ENCODE peak calls at places on chromosomes 5 and 9, in eight cellular contexts. One of them, this sample, is unnamed.

GRCh38 chr5:157280927-157281326 is 15.0 kb downstream of the CYFIP2 start:
- DNase-seq in fibroblast of mammary gland: peak
- DNase-seq in GM12864: no peak
- DNase-seq in lung: no peak
- DNase-seq in BE2C: no peak
- DNase-seq in iPS DF 6.9: no peak
- DNase-seq in heart right ventricle: no peak
- DNase-seq in cardiac muscle cell: peak
- DNase-seq in this sample: no peak

GRCh38 chr9:32545884-32546283 is 6.2 kb upstream of the SMIM27 start:
- DNase-seq in fibroblast of mammary gland: no peak
- DNase-seq in GM12864: no peak
- DNase-seq in lung: no peak
- DNase-seq in BE2C: no peak
- DNase-seq in iPS DF 6.9: no peak
- DNase-seq in heart right ventricle: no peak
- DNase-seq in cardiac muscle cell: no peak
- DNase-seq in this sample: no peak

GRCh38 chr5:166781729-166782128 is 1509.7 kb upstream of the WWC1 start:
- DNase-seq in fibroblast of mammary gland: no peak
- DNase-seq in GM12864: no peak
- DNase-seq in lung: no peak
- DNase-seq in BE2C: no peak
- DNase-seq in iPS DF 6.9: peak
- DNase-seq in heart right ventricle: no peak
- DNase-seq in cardiac muscle cell: peak
- DNase-seq in this sample: no peak

GRCh38 chr9:137621131-137621757 is 2.4 kb downstream of the EHMT1 start:
- DNase-seq in fibroblast of mammary gland: peak
- DNase-seq in GM12864: no peak
- DNase-seq in lung: no peak
- DNase-seq in BE2C: peak
- DNase-seq in iPS DF 6.9: no peak
- DNase-seq in heart right ventricle: no peak
- DNase-seq in cardiac muscle cell: peak
- DNase-seq in this sample: peak

GRCh38 chr9:81559197-81559596 is 130.2 kb downstream of the TLE1 start:
- DNase-seq in fibroblast of mammary gland: no peak
- DNase-seq in GM12864: no peak
- DNase-seq in lung: no peak
- DNase-seq in BE2C: no peak
- DNase-seq in iPS DF 6.9: no peak
- DNase-seq in heart right ventricle: no peak
- DNase-seq in cardiac muscle cell: no peak
- DNase-seq in this sample: no peak

GRCh38 chr9:79127661-79128060 is 444.1 kb upstream of the TLE4 start:
- DNase-seq in fibroblast of mammary gland: no peak
- DNase-seq in GM12864: no peak
- DNase-seq in lung: no peak
- DNase-seq in BE2C: no peak
- DNase-seq in iPS DF 6.9: no peak
- DNase-seq in heart right ventricle: no peak
- DNase-seq in cardiac muscle cell: no peak
- DNase-seq in this sample: no peak

GRCh38 chr5:92758552-92758951 is 822.5 kb downstream of the NR2F1-AS1 start:
- DNase-seq in fibroblast of mammary gland: peak
- DNase-seq in GM12864: no peak
- DNase-seq in lung: no peak
- DNase-seq in BE2C: no peak
- DNase-seq in iPS DF 6.9: no peak
- DNase-seq in heart right ventricle: no peak
- DNase-seq in cardiac muscle cell: peak
- DNase-seq in this sample: no peak

GRCh38 chr9:129513282-129513681 is 107.6 kb downstream of the C9orf50 start:
- DNase-seq in fibroblast of mammary gland: no peak
- DNase-seq in GM12864: no peak
- DNase-seq in lung: no peak
- DNase-seq in BE2C: no peak
- DNase-seq in iPS DF 6.9: no peak
- DNase-seq in heart right ventricle: no peak
- DNase-seq in cardiac muscle cell: no peak
- DNase-seq in this sample: no peak

GRCh38 chr5:180289966-180290365 is 1.9 kb downstream of the MAPK9 start:
- DNase-seq in fibroblast of mammary gland: no peak
- DNase-seq in GM12864: no peak
- DNase-seq in lung: no peak
- DNase-seq in BE2C: no peak
- DNase-seq in iPS DF 6.9: no peak
- DNase-seq in heart right ventricle: no peak
- DNase-seq in cardiac muscle cell: no peak
- DNase-seq in this sample: no peak

GRCh38 chr5:38615042-38615441 is 58.6 kb upstream of the LIFR start:
- DNase-seq in fibroblast of mammary gland: no peak
- DNase-seq in GM12864: no peak
- DNase-seq in lung: no peak
- DNase-seq in BE2C: no peak
- DNase-seq in iPS DF 6.9: no peak
- DNase-seq in heart right ventricle: no peak
- DNase-seq in cardiac muscle cell: no peak
- DNase-seq in this sample: no peak

GRCh38 chr9:137314561-137315560 is 12.8 kb upstream of the NRARP start:
- DNase-seq in fibroblast of mammary gland: no peak
- DNase-seq in GM12864: no peak
- DNase-seq in lung: no peak
- DNase-seq in BE2C: peak
- DNase-seq in iPS DF 6.9: no peak
- DNase-seq in heart right ventricle: peak
- DNase-seq in cardiac muscle cell: no peak
- DNase-seq in this sample: no peak

GRCh38 chr5:72268753-72269410 is 51.2 kb downstream of the MRPS27 start:
- DNase-seq in fibroblast of mammary gland: peak
- DNase-seq in GM12864: peak
- DNase-seq in lung: peak
- DNase-seq in BE2C: peak
- DNase-seq in iPS DF 6.9: peak
- DNase-seq in heart right ventricle: no peak
- DNase-seq in cardiac muscle cell: peak
- DNase-seq in this sample: peak

GRCh38 chr5:79954620-79955019 is 36.4 kb downstream of the MTX3 start:
- DNase-seq in fibroblast of mammary gland: peak
- DNase-seq in GM12864: no peak
- DNase-seq in lung: no peak
- DNase-seq in BE2C: no peak
- DNase-seq in iPS DF 6.9: no peak
- DNase-seq in heart right ventricle: no peak
- DNase-seq in cardiac muscle cell: peak
- DNase-seq in this sample: no peak

GRCh38 chr5:175692996-175693700 is 35.3 kb downstream of the HRH2 start:
- DNase-seq in fibroblast of mammary gland: no peak
- DNase-seq in GM12864: no peak
- DNase-seq in lung: no peak
- DNase-seq in BE2C: no peak
- DNase-seq in iPS DF 6.9: no peak
- DNase-seq in heart right ventricle: no peak
- DNase-seq in cardiac muscle cell: no peak
- DNase-seq in this sample: no peak

GRCh38 chr5:71937906-71938698 is 169.2 kb upstream of the MAP1B start:
- DNase-seq in fibroblast of mammary gland: no peak
- DNase-seq in GM12864: no peak
- DNase-seq in lung: no peak
- DNase-seq in BE2C: no peak
- DNase-seq in iPS DF 6.9: no peak
- DNase-seq in heart right ventricle: no peak
- DNase-seq in cardiac muscle cell: no peak
- DNase-seq in this sample: peak

GRCh38 chr5:68287976-68288755 is 72.6 kb downstream of the PIK3R1 start:
- DNase-seq in fibroblast of mammary gland: peak
- DNase-seq in GM12864: peak
- DNase-seq in lung: peak
- DNase-seq in BE2C: peak
- DNase-seq in iPS DF 6.9: no peak
- DNase-seq in heart right ventricle: peak
- DNase-seq in cardiac muscle cell: peak
- DNase-seq in this sample: peak

GRCh38 chr9:99023831-99024230 is 80.1 kb downstream of the COL15A1 start:
- DNase-seq in fibroblast of mammary gland: peak
- DNase-seq in GM12864: no peak
- DNase-seq in lung: no peak
- DNase-seq in BE2C: peak
- DNase-seq in iPS DF 6.9: no peak
- DNase-seq in heart right ventricle: peak
- DNase-seq in cardiac muscle cell: peak
- DNase-seq in this sample: no peak

GRCh38 chr9:136488247-136489214 is 5.7 kb upstream of the SEC16A start:
- DNase-seq in fibroblast of mammary gland: peak
- DNase-seq in GM12864: no peak
- DNase-seq in lung: peak
- DNase-seq in BE2C: peak
- DNase-seq in iPS DF 6.9: peak
- DNase-seq in heart right ventricle: peak
- DNase-seq in cardiac muscle cell: peak
- DNase-seq in this sample: no peak

GRCh38 chr5:1751026-1751863 is 48.4 kb downstream of the MRPL36 start:
- DNase-seq in fibroblast of mammary gland: no peak
- DNase-seq in GM12864: no peak
- DNase-seq in lung: no peak
- DNase-seq in BE2C: no peak
- DNase-seq in iPS DF 6.9: no peak
- DNase-seq in heart right ventricle: no peak
- DNase-seq in cardiac muscle cell: no peak
- DNase-seq in this sample: no peak

GRCh38 chr9:36308281-36308680 is 50.0 kb upstream of the GNE start:
- DNase-seq in fibroblast of mammary gland: no peak
- DNase-seq in GM12864: no peak
- DNase-seq in lung: no peak
- DNase-seq in BE2C: no peak
- DNase-seq in iPS DF 6.9: no peak
- DNase-seq in heart right ventricle: no peak
- DNase-seq in cardiac muscle cell: no peak
- DNase-seq in this sample: no peak

GRCh38 chr5:83528439-83528769 is 56.9 kb downstream of the VCAN start:
- DNase-seq in fibroblast of mammary gland: no peak
- DNase-seq in GM12864: no peak
- DNase-seq in lung: no peak
- DNase-seq in BE2C: no peak
- DNase-seq in iPS DF 6.9: no peak
- DNase-seq in heart right ventricle: no peak
- DNase-seq in cardiac muscle cell: peak
- DNase-seq in this sample: no peak

GRCh38 chr5:172149073-172149472 is 39.0 kb downstream of the STK10 start:
- DNase-seq in fibroblast of mammary gland: peak
- DNase-seq in GM12864: no peak
- DNase-seq in lung: no peak
- DNase-seq in BE2C: no peak
- DNase-seq in iPS DF 6.9: no peak
- DNase-seq in heart right ventricle: no peak
- DNase-seq in cardiac muscle cell: peak
- DNase-seq in this sample: no peak

GRCh38 chr9:110266786-110267185 is 10.5 kb upstream of the TXN start:
- DNase-seq in fibroblast of mammary gland: no peak
- DNase-seq in GM12864: no peak
- DNase-seq in lung: no peak
- DNase-seq in BE2C: no peak
- DNase-seq in iPS DF 6.9: no peak
- DNase-seq in heart right ventricle: no peak
- DNase-seq in cardiac muscle cell: peak
- DNase-seq in this sample: no peak

GRCh38 chr9:131289301-131290038 is at the start of gene PLPP7:
- DNase-seq in fibroblast of mammary gland: peak
- DNase-seq in GM12864: no peak
- DNase-seq in lung: no peak
- DNase-seq in BE2C: peak
- DNase-seq in iPS DF 6.9: no peak
- DNase-seq in heart right ventricle: peak
- DNase-seq in cardiac muscle cell: peak
- DNase-seq in this sample: no peak

GRCh38 chr9:131292937-131293336 is 3.4 kb downstream of the PLPP7 start:
- DNase-seq in fibroblast of mammary gland: no peak
- DNase-seq in GM12864: no peak
- DNase-seq in lung: no peak
- DNase-seq in BE2C: no peak
- DNase-seq in iPS DF 6.9: no peak
- DNase-seq in heart right ventricle: no peak
- DNase-seq in cardiac muscle cell: no peak
- DNase-seq in this sample: no peak

GRCh38 chr9:131290039-131290766 is 680 bp downstream of the PLPP7 start:
- DNase-seq in fibroblast of mammary gland: no peak
- DNase-seq in GM12864: no peak
- DNase-seq in lung: no peak
- DNase-seq in BE2C: peak
- DNase-seq in iPS DF 6.9: no peak
- DNase-seq in heart right ventricle: no peak
- DNase-seq in cardiac muscle cell: no peak
- DNase-seq in this sample: no peak

GRCh38 chr9:131291795-131292315 is 2.3 kb downstream of the PLPP7 start:
- DNase-seq in fibroblast of mammary gland: no peak
- DNase-seq in GM12864: no peak
- DNase-seq in lung: no peak
- DNase-seq in BE2C: no peak
- DNase-seq in iPS DF 6.9: no peak
- DNase-seq in heart right ventricle: no peak
- DNase-seq in cardiac muscle cell: no peak
- DNase-seq in this sample: no peak

GRCh38 chr9:131290767-131291370 is 1.3 kb downstream of the PLPP7 start:
- DNase-seq in fibroblast of mammary gland: no peak
- DNase-seq in GM12864: no peak
- DNase-seq in lung: no peak
- DNase-seq in BE2C: no peak
- DNase-seq in iPS DF 6.9: no peak
- DNase-seq in heart right ventricle: no peak
- DNase-seq in cardiac muscle cell: no peak
- DNase-seq in this sample: no peak
- H3K4me3 ChIP-seq in fibroblast of mammary gland: peak
- H3K4me3 ChIP-seq in GM12864: no peak
- H3K4me3 ChIP-seq in lung: no peak
- H3K4me3 ChIP-seq in BE2C: peak
- H3K4me3 ChIP-seq in iPS DF 6.9: no peak
- H3K4me3 ChIP-seq in heart right ventricle: peak
- H3K4me3 ChIP-seq in cardiac muscle cell: no peak
- H3K4me3 ChIP-seq in this sample: no peak

GRCh38 chr5:40682431-40683017 is 2.8 kb downstream of the PTGER4 start:
- DNase-seq in fibroblast of mammary gland: peak
- DNase-seq in GM12864: no peak
- DNase-seq in lung: no peak
- DNase-seq in BE2C: no peak
- DNase-seq in iPS DF 6.9: no peak
- DNase-seq in heart right ventricle: no peak
- DNase-seq in cardiac muscle cell: no peak
- DNase-seq in this sample: no peak
- H3K4me3 ChIP-seq in fibroblast of mammary gland: peak
- H3K4me3 ChIP-seq in GM12864: peak
- H3K4me3 ChIP-seq in lung: peak
- H3K4me3 ChIP-seq in BE2C: no peak
- H3K4me3 ChIP-seq in iPS DF 6.9: no peak
- H3K4me3 ChIP-seq in heart right ventricle: peak
- H3K4me3 ChIP-seq in cardiac muscle cell: no peak
- H3K4me3 ChIP-seq in this sample: peak

GRCh38 chr9:114908104-114908621 is 22.2 kb downstream of the TNFSF8 start:
- DNase-seq in fibroblast of mammary gland: peak
- DNase-seq in GM12864: no peak
- DNase-seq in lung: no peak
- DNase-seq in BE2C: no peak
- DNase-seq in iPS DF 6.9: no peak
- DNase-seq in heart right ventricle: no peak
- DNase-seq in cardiac muscle cell: no peak
- DNase-seq in this sample: no peak
- H3K4me3 ChIP-seq in fibroblast of mammary gland: no peak
- H3K4me3 ChIP-seq in GM12864: no peak
- H3K4me3 ChIP-seq in lung: no peak
- H3K4me3 ChIP-seq in BE2C: no peak
- H3K4me3 ChIP-seq in iPS DF 6.9: no peak
- H3K4me3 ChIP-seq in heart right ventricle: no peak
- H3K4me3 ChIP-seq in cardiac muscle cell: no peak
- H3K4me3 ChIP-seq in this sample: no peak

GRCh38 chr5:67015577-67016290 is 180.9 kb downstream of the CD180 start:
- DNase-seq in fibroblast of mammary gland: peak
- DNase-seq in GM12864: no peak
- DNase-seq in lung: no peak
- DNase-seq in BE2C: peak
- DNase-seq in iPS DF 6.9: no peak
- DNase-seq in heart right ventricle: no peak
- DNase-seq in cardiac muscle cell: peak
- DNase-seq in this sample: no peak
- H3K4me3 ChIP-seq in fibroblast of mammary gland: peak
- H3K4me3 ChIP-seq in GM12864: no peak
- H3K4me3 ChIP-seq in lung: no peak
- H3K4me3 ChIP-seq in BE2C: peak
- H3K4me3 ChIP-seq in iPS DF 6.9: no peak
- H3K4me3 ChIP-seq in heart right ventricle: peak
- H3K4me3 ChIP-seq in cardiac muscle cell: no peak
- H3K4me3 ChIP-seq in this sample: no peak

This sample was measured in Jurkat, Clone E6-1.